ENCODE peak calls at places on chromosome 12, in five cellular contexts. D, N, A, W and S are unnamed samples.

GRCh38 chr12:19223018-19223417 is 93.5 kb downstream of the PLEKHA5 start:
- DNase-seq in D (no peak), N (no peak), A (no peak), W (no peak), S (no peak)

GRCh38 chr12:12527820-12528296 is 34.8 kb downstream of the DUSP16 start:
- DNase-seq in D (no peak), N (no peak), A (no peak), W (no peak), S (no peak)

GRCh38 chr12:12927211-12928079 is 24.5 kb downstream of the GPRC5D start:
- DNase-seq in D (no peak), N (no peak), A (peak; percentile 56), W (peak; percentile 55), S (peak; percentile 77)

GRCh38 chr12:18224745-18225144 is 36.6 kb upstream of the PIK3C2G start:
- DNase-seq in D (no peak), N (no peak), A (no peak), W (no peak), S (no peak)

GRCh38 chr12:69456239-69456638 is 13.9 kb upstream of the FRS2 start:
- DNase-seq in D (no peak), N (no peak), A (no peak), W (no peak), S (no peak)

GRCh38 chr12:56953314-56953713 is 4.1 kb downstream of the RDH16 start:
- DNase-seq in D (no peak), N (no peak), A (no peak), W (no peak), S (no peak)

GRCh38 chr12:120394483-120395367 is 25.8 kb upstream of the MSI1 start:
- DNase-seq in D (no peak), N (no peak), A (no peak), W (no peak), S (peak; percentile 55)

GRCh38 chr12:106682594-106683234 is 91.8 kb upstream of the RIC8B start:
- DNase-seq in D (no peak), N (no peak), A (no peak), W (no peak), S (no peak)

GRCh38 chr12:68121143-68121542 is 38.4 kb downstream of the IFNG start:
- DNase-seq in D (no peak), N (no peak), A (no peak), W (no peak), S (no peak)

GRCh38 chr12:114676142-114676741 is 7.7 kb downstream of the TBX3 start:
- DNase-seq in D (no peak), N (no peak), A (no peak), W (no peak), S (no peak)
- H3K27me3 ChIP-seq in D (no peaks in the 10 kb centered on the region), N (no peaks in the 10 kb centered on the region), A (no peaks in the 10 kb centered on the region), W (no peaks in the 10 kb centered on the region), S (no peaks in the 10 kb centered on the region)

GRCh38 chr12:50344245-50344644 is 52.2 kb downstream of the FAM186A start:
- DNase-seq in D (no peak), N (no peak), A (no peak), W (no peak), S (no peak)

GRCh38 chr12:50333441-50333840 is 50.1 kb upstream of the LIMA1 start:
- DNase-seq in D (no peak), N (no peak), A (no peak), W (no peak), S (no peak)

GRCh38 chr12:50344775-50345174 is 51.6 kb downstream of the FAM186A start:
- DNase-seq in D (no peak), N (no peak), A (no peak), W (no peak), S (no peak)

DNA sequence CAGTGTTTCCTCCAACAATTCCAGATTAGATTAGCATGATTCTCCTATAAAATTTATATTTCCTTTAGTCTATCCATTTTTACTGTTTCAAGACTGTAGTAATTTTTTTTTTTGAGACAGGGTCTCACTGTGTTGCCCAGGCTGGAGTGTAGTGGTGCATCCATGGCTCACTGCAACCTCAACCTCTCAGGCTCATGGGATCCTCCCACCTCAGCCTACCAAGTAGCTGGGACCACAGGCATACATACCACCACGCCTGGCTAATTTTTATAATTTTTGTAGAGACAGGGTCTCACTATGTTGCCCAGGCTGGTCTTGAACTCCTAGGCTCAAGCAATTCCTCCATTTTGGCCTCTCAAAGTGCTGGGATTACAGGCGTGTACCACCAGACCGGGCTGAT is 55.6 kb upstream of the LIMA1 start:
- DNase-seq in D (no peak), N (no peak), A (no peak), W (no peak), S (no peak)
- H3K27me3 ChIP-seq in D (no peaks in the 10 kb centered on the region), N (no peaks in the 10 kb centered on the region), A (no peaks in the 10 kb centered on the region), W (no peaks in the 10 kb centered on the region), S (no peaks in the 10 kb centered on the region)

DNA sequence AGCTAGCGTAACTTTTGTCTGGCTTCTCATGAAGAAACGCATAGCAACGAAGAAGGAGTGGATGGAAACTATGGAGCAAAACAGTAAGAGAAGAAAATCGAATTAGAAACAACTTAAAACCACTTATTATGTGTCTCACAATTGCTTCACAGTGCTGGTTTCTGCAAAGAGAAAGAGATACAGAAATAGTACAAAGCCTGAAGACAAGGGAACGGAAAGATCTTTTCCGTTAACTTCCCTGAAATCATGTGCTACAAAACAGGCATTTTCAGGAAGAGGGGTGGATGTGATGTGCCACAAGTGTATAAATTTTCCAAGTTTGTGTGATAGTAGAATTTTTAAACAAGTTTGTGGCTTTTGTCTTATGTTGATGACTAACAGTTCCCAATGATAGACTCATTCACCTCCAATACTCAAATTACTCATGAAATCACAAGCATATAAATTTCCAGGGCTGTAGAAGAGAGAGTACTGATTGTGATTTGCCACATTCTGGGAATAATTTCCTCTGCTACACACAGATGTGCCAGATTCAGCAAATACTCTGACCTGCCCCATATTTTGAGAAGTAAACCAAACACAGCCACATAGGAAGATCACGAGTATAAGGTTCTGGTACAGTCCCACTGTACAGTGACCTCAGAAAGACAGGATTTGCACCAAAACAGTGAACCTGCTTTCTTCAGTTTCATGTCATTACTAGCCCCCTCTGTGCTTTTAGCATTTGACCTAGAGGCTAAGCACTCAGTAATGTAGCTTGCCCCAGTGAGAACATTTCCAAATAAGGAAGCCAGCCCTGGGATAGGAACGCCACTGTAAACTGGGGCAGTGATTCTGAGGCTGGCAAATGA is 41.4 kb upstream of the PPFIA2 start:
- DNase-seq in D (peak; percentile 12), N (no peak), A (no peak), W (no peak), S (no peak)
- H3K27me3 ChIP-seq in D (no peaks in the 10 kb centered on the region), N (no peaks in the 10 kb centered on the region), A (no peaks in the 10 kb centered on the region), W (no peaks in the 10 kb centered on the region), S (no peaks in the 10 kb centered on the region)

DNA sequence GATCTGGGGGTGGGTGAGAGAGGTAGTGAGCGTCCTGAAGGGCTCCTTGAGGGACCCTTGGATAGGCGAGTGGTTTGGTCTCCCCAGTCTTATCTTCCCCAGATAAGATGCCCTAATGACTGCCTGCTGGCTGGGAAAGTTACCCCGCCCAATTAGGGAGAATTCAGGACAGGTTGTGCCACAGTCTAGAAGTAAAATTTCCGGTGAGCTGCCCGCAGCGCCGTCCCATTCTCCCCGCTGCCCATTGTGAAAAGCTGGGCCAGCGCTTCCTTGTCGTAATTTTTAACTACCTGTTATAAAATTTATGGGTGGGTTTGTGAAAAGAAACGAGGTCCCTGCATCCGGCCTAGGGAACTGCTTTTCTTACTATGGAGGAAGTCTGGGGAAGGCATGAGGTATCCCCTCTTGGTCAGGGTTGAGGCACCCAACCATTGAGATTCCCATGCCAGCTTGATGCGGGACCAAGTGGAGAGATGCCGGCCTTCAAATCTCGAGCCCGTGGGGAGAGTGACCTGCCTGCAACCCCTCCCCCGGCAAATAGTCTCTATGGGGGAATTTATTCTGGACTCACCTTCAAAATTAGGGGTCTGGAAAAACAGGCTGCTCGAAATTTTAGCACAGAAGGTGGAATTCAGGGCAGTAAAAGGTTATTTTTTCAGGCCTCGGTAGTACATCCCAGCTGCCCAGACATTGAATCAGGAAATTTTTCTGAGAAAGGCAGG is 6.6 kb downstream of the HOXC8 start:
- DNase-seq in D (no peak), N (no peak), A (no peak), W (no peak), S (peak; percentile 36)
- H3K27me3 ChIP-seq in D (no peaks in the 10 kb centered on the region), N (peaks cover 1% of the 10 kb centered on the region), A (no peaks in the 10 kb centered on the region), W (no peaks in the 10 kb centered on the region), S (no peaks in the 10 kb centered on the region)

GRCh38 chr12:105106621-105107020 is 910 bp upstream of the WASHC4 start:
- DNase-seq in D (no peak), N (no peak), A (no peak), W (no peak), S (no peak)
- H3K27me3 ChIP-seq in D (no peaks in the 10 kb centered on the region), N (no peaks in the 10 kb centered on the region), A (no peaks in the 10 kb centered on the region), W (no peaks in the 10 kb centered on the region), S (no peaks in the 10 kb centered on the region)

GRCh38 chr12:1827806-1828805 is 7.7 kb downstream of the LRTM2 start:
- DNase-seq in D (no peak), N (no peak), A (no peak), W (no peak), S (no peak)
- H3K27me3 ChIP-seq in D (no peaks in the 10 kb centered on the region), N (peaks cover 2% of the 10 kb centered on the region), A (peaks cover 34% of the 10 kb centered on the region), W (no peaks in the 10 kb centered on the region), S (no peaks in the 10 kb centered on the region)

DNA sequence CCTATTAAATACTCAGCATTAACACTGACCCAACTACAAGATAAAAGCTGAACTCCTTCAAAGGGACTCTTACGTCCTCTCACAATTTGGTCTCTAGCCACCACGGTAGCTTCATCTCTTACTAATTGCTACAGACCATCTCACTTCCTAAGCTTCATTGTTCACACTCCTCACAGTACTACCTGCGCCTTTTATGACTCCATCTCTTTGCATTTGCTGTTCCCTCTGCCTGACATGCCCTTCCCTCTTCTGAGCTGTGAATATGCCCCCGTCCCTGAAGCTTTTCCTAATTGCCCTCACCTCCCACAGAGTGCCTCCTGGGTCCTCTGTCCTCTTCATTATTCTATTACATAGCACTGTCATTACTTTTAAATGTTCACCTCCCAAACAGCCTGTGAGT is 2.5 kb downstream of the EEA1 start:
- DNase-seq in D (no peak), N (no peak), A (no peak), W (no peak), S (no peak)
- H3K27me3 ChIP-seq in D (no peaks in the 10 kb centered on the region), N (no peaks in the 10 kb centered on the region), A (no peaks in the 10 kb centered on the region), W (no peaks in the 10 kb centered on the region), S (no peaks in the 10 kb centered on the region)

GRCh38 chr12:132449565-132450390 is 40.2 kb upstream of the FBRSL1 start:
- DNase-seq in D (no peak), N (no peak), A (no peak), W (no peak), S (no peak)
- H3K27me3 ChIP-seq in D (no peaks in the 10 kb centered on the region), N (peaks cover 8% of the 10 kb centered on the region), A (peaks cover 41% of the 10 kb centered on the region), W (no peaks in the 10 kb centered on the region), S (no peaks in the 10 kb centered on the region)